ENCODE peak calls at places on chromosomes 6 and 20, in eight cellular contexts. Z is substantia nigra; K is HTR-8/SVneo; F is AG08395; Q is A172; E is NCI-H524; W is activated T-cell treated with anti-CD3 and anti-CD28 coated beads, Interleukin-2, amount 50 U/mL, for 4 hours; T is mesothelial cell of epicardium. C is an unnamed sample.

GRCh38 chr6:28176373-28176772 is 34.7 kb downstream of the ZKSCAN8 start:
- DNase-seq in E (no peak), Z (no peak), Q (no peak), K (no peak), F (no peak), W (no peak), T (no peak), C (no peak)

GRCh38 chr6:169420912-169421543 is 167.4 kb upstream of the THBS2 start:
- DNase-seq in T (no peak), W (no peak), Q (no peak), E (no peak), F (no peak), K (no peak), Z (no peak), C (no peak)

GRCh38 chr6:17197607-17198006 is 83.6 kb upstream of the RBM24 start:
- DNase-seq in W (no peak), T (no peak), Z (no peak), Q (no peak), K (no peak), F (no peak), E (no peak), C (no peak)

GRCh38 chr20:37907677-37908397 is 4.9 kb downstream of the VSTM2L start:
- DNase-seq in E (peak), W (no peak), Z (no peak), K (peak), T (peak), F (peak), Q (peak), C (no peak)

GRCh38 chr6:49336514-49337131 is 126.4 kb downstream of the MMUT start:
- DNase-seq in T (no peak), F (no peak), K (no peak), Q (peak), W (no peak), Z (no peak), E (no peak), C (no peak)

GRCh38 chr20:37081717-37082289 is 14.0 kb downstream of the RBL1 start:
- DNase-seq in Q (no peak), F (no peak), W (peak), E (no peak), T (no peak), Z (no peak), K (no peak), C (no peak)

GRCh38 chr6:168132531-168133184 is 53.6 kb upstream of the FRMD1 start:
- DNase-seq in Q (peak), E (peak), F (peak), K (no peak), Z (peak), W (no peak), T (no peak), C (peak)

GRCh38 chr20:42138711-42139110 is 520.5 kb upstream of the CHD6 start:
- DNase-seq in K (no peak), F (no peak), E (no peak), T (no peak), Q (no peak), Z (no peak), W (no peak), C (peak)

GRCh38 chr6:11606287-11606686 is 68.7 kb downstream of the TMEM170B start:
- DNase-seq in Q (no peak), E (no peak), F (no peak), T (no peak), Z (no peak), K (no peak), W (no peak), C (no peak)

GRCh38 chr6:5108068-5108467 is 22.9 kb downstream of the PPP1R3G start:
- DNase-seq in K (no peak), Z (no peak), E (no peak), F (no peak), Q (no peak), T (no peak), W (no peak), C (peak)

GRCh38 chr6:148885920-148886845 is 139.4 kb downstream of the UST start:
- DNase-seq in K (no peak), T (no peak), F (no peak), W (no peak), Z (no peak), Q (no peak), E (peak), C (no peak)

GRCh38 chr6:24788031-24788665 is 10.6 kb downstream of the ARMH2 start:
- DNase-seq in Z (no peak), W (no peak), F (no peak), K (no peak), T (no peak), Q (no peak), E (no peak), C (no peak)

GRCh38 chr6:89793586-89793985 is 26.0 kb downstream of the MDN1 start:
- DNase-seq in F (no peak), T (no peak), K (no peak), Z (no peak), W (no peak), Q (no peak), E (no peak), C (no peak)

GRCh38 chr6:33288141-33288941 is 698 bp downstream of the WDR46 start:
- DNase-seq in K (no peak), T (no peak), Q (no peak), E (no peak), W (no peak), Z (no peak), F (no peak), C (no peak)

GRCh38 chr6:168637853-168638252 is 196.9 kb downstream of the SMOC2 start:
- DNase-seq in Z (no peak), Q (no peak), F (no peak), T (no peak), K (no peak), W (no peak), E (no peak), C (no peak)

GRCh38 chr6:106158816-106159215 is 72.7 kb downstream of the PRDM1 start:
- DNase-seq in F (no peak), T (no peak), K (no peak), Z (no peak), W (no peak), Q (no peak), E (no peak), C (no peak)

GRCh38 chr6:3899970-3900439 is 50.8 kb downstream of the FAM50B start:
- DNase-seq in Z (no peak), T (no peak), F (no peak), E (no peak), K (no peak), W (no peak), Q (no peak), C (no peak)

GRCh38 chr20:10034717-10035571 is at the start of gene ANKEF1:
- DNase-seq in T (peak), F (peak), Z (peak), E (peak), Q (peak), K (peak), W (peak), C (peak)

GRCh38 chr20:57755609-57756008 is 45.8 kb upstream of the PMEPA1 start:
- DNase-seq in K (no peak), Q (no peak), E (no peak), F (no peak), W (no peak), T (no peak), Z (no peak), C (no peak)

GRCh38 chr6:165883851-165884640 is 221.0 kb upstream of the PDE10A start:
- DNase-seq in Q (peak), E (no peak), F (peak), W (no peak), T (no peak), Z (no peak), K (peak), C (no peak)

GRCh38 chr20:10635476-10636208 is 38.2 kb downstream of the JAG1 start:
- DNase-seq in T (no peak), F (no peak), K (no peak), E (no peak), W (no peak), Z (no peak), Q (no peak), C (no peak)

GRCh38 chr20:46929902-46930301 is 35.3 kb downstream of the EYA2 start:
- DNase-seq in W (no peak), K (no peak), Z (no peak), E (no peak), Q (no peak), F (no peak), T (no peak), C (no peak)

GRCh38 chr20:47438464-47439381 is 63.0 kb upstream of the NCOA3 start:
- DNase-seq in W (no peak), K (no peak), T (no peak), E (no peak), Q (peak), F (no peak), Z (no peak), C (no peak)

GRCh38 chr20:859661-860294 is 26.3 kb downstream of the FAM110A start:
- DNase-seq in F (peak), Q (peak), W (no peak), Z (no peak), T (no peak), E (no peak), K (no peak), C (no peak)

GRCh38 chr6:42393339-42393738 is 58.4 kb downstream of the TRERF1 start:
- DNase-seq in F (no peak), Q (no peak), E (peak), T (no peak), K (no peak), Z (no peak), W (no peak), C (no peak)

GRCh38 chr6:87161299-87161698 is 5.9 kb downstream of the ZNF292 start:
- DNase-seq in E (no peak), K (no peak), Q (no peak), W (no peak), Z (no peak), F (no peak), T (no peak), C (no peak)

GRCh38 chr20:11429889-11430580 is 487.7 kb upstream of the BTBD3 start:
- DNase-seq in E (no peak), K (no peak), Z (no peak), W (no peak), Q (no peak), F (no peak), T (no peak), C (no peak)

GRCh38 chr20:58891686-58892125 is 39.2 kb downstream of the GNAS start:
- DNase-seq in K (peak), E (peak), Z (no peak), W (peak), T (peak), Q (no peak), F (no peak), C (no peak)

GRCh38 chr6:158869604-158870417 is 50.6 kb upstream of the EZR start:
- DNase-seq in Z (peak), F (peak), Q (peak), W (peak), K (peak), E (peak), T (peak), C (peak)

GRCh38 chr6:13398081-13398406 is 69.7 kb upstream of the TBC1D7 start:
- DNase-seq in T (no peak), Z (no peak), K (no peak), F (no peak), E (no peak), W (no peak), Q (no peak), C (no peak)

GRCh38 chr6:111743859-111744692 is 129.2 kb downstream of the FYN start:
- DNase-seq in E (no peak), T (no peak), K (no peak), W (no peak), F (peak), Z (no peak), Q (no peak), C (peak)

C was measured in head of caudate nucleus.